ENCODE peak calls at places on chromosomes 4 and X, in ten cellular contexts. J, W, T, M, Y, H, F, R, D and X are unnamed samples.
A peak's percentile ranks its signal among the peaks of the same experiment; 100 is the strongest.

GRCh38 chr4:180563977-180564376 is 1679.2 kb upstream of the TENM3 start:
- DNase-seq in J (no peak), F (no peak), D (no peak), H (no peak), Y (no peak), T (peak; percentile 56), W (no peak), M (no peak), R (no peak), X (no peak)

GRCh38 chr4:109614015-109614414 is 54.0 kb downstream of the MCUB start:
- DNase-seq in T (no peak), J (no peak), Y (no peak), W (no peak), D (no peak), M (no peak), H (no peak), R (no peak), F (no peak), X (no peak)

GRCh38 chr4:34183916-34184315 is 2060.4 kb downstream of the ARAP2 start:
- DNase-seq in J (no peak), R (peak; percentile 23), Y (no peak), H (no peak), F (no peak), D (no peak), W (no peak), T (no peak), M (no peak), X (no peak)

GRCh38 chr4:151313306-151314028 is 11.9 kb downstream of the SH3D19 start:
- DNase-seq in T (no peak), F (no peak), H (no peak), D (no peak), W (no peak), J (no peak), R (no peak), M (no peak), Y (no peak), X (peak; percentile 17)

GRCh38 chr4:122602277-122603142 is 18.4 kb downstream of the IL21 start:
- DNase-seq in W (no peak), Y (no peak), F (peak; percentile 9), T (peak; percentile 36), D (no peak), R (peak; percentile 71), H (peak; percentile 11), M (peak; percentile 3), J (no peak), X (no peak)

GRCh38 chr4:83259586-83259985 is 25.0 kb downstream of the COQ2 start:
- DNase-seq in R (no peak), Y (no peak), M (no peak), H (no peak), D (no peak), F (no peak), W (no peak), J (no peak), T (no peak), X (no peak)

GRCh38 chr4:52611030-52611555 is 48.0 kb downstream of the USP46 start:
- DNase-seq in R (no peak), M (no peak), D (no peak), T (no peak), H (no peak), J (no peak), F (no peak), W (no peak), Y (no peak), X (no peak)

GRCh38 chr4:16908377-16909021 is 10.1 kb upstream of the LDB2 start:
- DNase-seq in Y (no peak), R (no peak), T (no peak), W (no peak), F (no peak), J (no peak), H (no peak), M (no peak), D (no peak), X (no peak)

GRCh38 chr4:17347445-17347844 is 164.4 kb downstream of the QDPR start:
- DNase-seq in M (no peak), T (peak; percentile 7), W (no peak), Y (peak; percentile 28), J (no peak), D (no peak), H (no peak), F (no peak), R (peak; percentile 54), X (peak; percentile 8)

GRCh38 chrX:131895002-131895401 is 128.1 kb upstream of the STK26 start:
- DNase-seq in D (no peak), F (no peak), H (no peak), R (peak; percentile 49), M (no peak), W (no peak), Y (no peak), T (no peak), J (no peak), X (no peak)

GRCh38 chr4:94480362-94480951 is 28.7 kb downstream of the PDLIM5 start:
- DNase-seq in D (no peak), R (no peak), Y (no peak), W (no peak), M (no peak), J (no peak), H (no peak), T (no peak), F (no peak), X (no peak)

GRCh38 chr4:159446266-159446976 is 343.5 kb downstream of the RAPGEF2 start:
- DNase-seq in M (peak; percentile 36), F (peak; percentile 38), W (peak; percentile 7), J (peak; percentile 53), R (peak; percentile 80), T (peak; percentile 61), H (peak; percentile 49), D (no peak), Y (peak; percentile 29), X (no peak)

GRCh38 chr4:81405900-81406401 is 65.8 kb downstream of the RASGEF1B start:
- DNase-seq in W (peak; percentile 56), J (peak; percentile 30), Y (peak; percentile 29), F (peak; percentile 51), M (peak; percentile 40), D (no peak), T (peak; percentile 62), H (peak; percentile 62), R (peak; percentile 80), X (no peak)

GRCh38 chr4:65089666-65090065 is 580.6 kb downstream of the EPHA5 start:
- DNase-seq in F (no peak), W (no peak), T (peak; percentile 83), J (no peak), H (peak; percentile 11), D (no peak), Y (no peak), R (peak; percentile 1), M (no peak), X (no peak)